ENCODE peak calls at places on chromosomes 12 and 14, in six cellular contexts. B, Z, G, N, R and M are unnamed samples. For H3K4me1, the result is how much of the 10 kb centered on the place peaks cover.

GRCh38 chr12:27333311-27334009 is 824 bp downstream of the BMAL2 start:
- DNase-seq in R (no peak), N (peak), G (peak), Z (no peak), B (peak), M (peak)

GRCh38 chr12:77946541-77947021 is 115.9 kb downstream of the NAV3 start:
- DNase-seq in G (peak), N (no peak), R (no peak), Z (no peak), B (no peak), M (no peak)

GRCh38 chr12:94706250-94706661 is 55.9 kb upstream of the TMCC3 start:
- DNase-seq in N (no peak), Z (no peak), G (peak), R (no peak), B (no peak), M (no peak)

GRCh38 chr14:32329146-32329545 is at the start of gene AKAP6:
- DNase-seq in B (no peak), N (no peak), G (no peak), R (no peak), Z (no peak), M (no peak)

GRCh38 chr12:96401061-96401871 is 1.0 kb upstream of the CDK17 start:
- DNase-seq in G (peak), R (peak), B (no peak), N (no peak), Z (peak), M (peak)

GRCh38 chr12:88716240-88716639 is 136.0 kb upstream of the KITLG start:
- DNase-seq in N (no peak), B (no peak), Z (no peak), G (no peak), R (no peak), M (no peak)

GRCh38 chr12:106358410-106359241 is 1.1 kb downstream of the POLR3B start:
- DNase-seq in Z (no peak), B (peak), R (no peak), G (no peak), N (no peak), M (no peak)

GRCh38 chr12:31117203-31118011 is 43.7 kb downstream of the DDX11 start:
- DNase-seq in N (no peak), B (no peak), Z (peak), R (peak), G (peak), M (peak)

GRCh38 chr12:2244013-2244861 is 191.4 kb downstream of the CACNA1C start:
- DNase-seq in Z (peak), G (peak), N (no peak), R (no peak), B (no peak), M (peak)

GRCh38 chr12:57237952-57238853 is 8.7 kb downstream of the SHMT2 start:
- DNase-seq in Z (no peak), B (no peak), G (no peak), R (no peak), N (peak), M (peak)

GRCh38 chr14:102878174-102878969 is 44.1 kb upstream of the AMN start:
- DNase-seq in N (no peak), G (no peak), R (peak), Z (no peak), B (no peak), M (no peak)

GRCh38 chr12:124296295-124296915 is 1.5 kb downstream of the RFLNA start:
- DNase-seq in Z (no peak), R (no peak), B (no peak), G (no peak), N (no peak), M (no peak)

GRCh38 chr14:64748521-64748920 is 44.3 kb downstream of the PLEKHG3 start:
- DNase-seq in G (no peak), R (no peak), Z (no peak), B (no peak), N (no peak), M (no peak)

GRCh38 chr12:57472391-57472790 is 7.3 kb downstream of the ARHGAP9 start:
- DNase-seq in Z (no peak), G (no peak), B (no peak), N (peak), R (no peak), M (no peak)

GRCh38 chr12:49923878-49924610 is 20.3 kb upstream of the FAIM2 start:
- DNase-seq in R (no peak), G (no peak), B (peak), N (no peak), Z (no peak), M (no peak)

GRCh38 chr12:43758247-43758727 is 303 bp downstream of the PUS7L start:
- DNase-seq in G (no peak), B (peak), N (peak), Z (no peak), R (no peak), M (peak)

GRCh38 chr14:85528080-85528881 is 1.7 kb upstream of the FLRT2 start:
- DNase-seq in Z (no peak), B (peak), R (peak), G (peak), N (no peak), M (peak)

DNA sequence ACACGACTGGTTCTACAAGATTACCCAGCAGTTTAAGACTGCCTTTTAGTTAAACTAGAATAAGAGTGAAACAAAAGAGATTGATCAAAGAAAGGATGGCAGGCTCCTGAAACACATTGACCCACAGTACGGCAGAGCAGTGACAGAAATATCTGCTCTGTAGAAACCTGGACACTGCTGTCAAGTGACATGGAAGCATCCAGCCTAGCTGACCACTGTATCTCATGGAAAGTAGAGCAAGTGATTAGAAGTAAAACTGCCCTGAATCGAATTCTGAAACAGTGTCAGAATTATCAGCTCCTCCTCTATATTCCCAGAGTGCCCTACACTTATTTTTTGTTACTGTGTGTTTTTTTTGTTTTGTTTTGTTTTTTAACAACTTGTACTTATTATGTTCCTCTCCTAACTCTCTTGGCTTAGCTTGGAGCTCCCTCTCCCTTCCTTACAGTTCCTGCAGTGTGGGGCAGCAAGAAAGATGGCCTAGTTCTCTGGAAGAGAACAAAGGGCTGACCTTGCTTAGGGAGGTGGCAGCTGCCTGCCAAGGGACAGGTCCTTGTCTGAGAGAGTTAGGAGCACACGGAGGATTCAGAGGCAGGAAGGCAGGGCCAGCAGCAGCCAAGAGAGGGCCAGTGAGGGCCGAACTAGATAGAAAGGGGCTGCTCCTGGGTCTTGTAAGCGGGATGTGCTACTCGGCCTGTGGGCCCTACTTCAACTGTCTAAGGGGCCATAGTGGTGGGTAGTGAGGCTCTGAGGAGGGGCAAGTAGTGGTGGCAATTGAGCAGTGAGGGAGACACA is 97.2 kb downstream of the PTPRR start:
- DNase-seq in Z (no peak), G (no peak), R (no peak), N (no peak), B (no peak), M (no peak)
- TF ChIP-seq CTCF in Z (peak), G (peak), R (no peak), N (no peak), B (no peak), M (peak)

DNA sequence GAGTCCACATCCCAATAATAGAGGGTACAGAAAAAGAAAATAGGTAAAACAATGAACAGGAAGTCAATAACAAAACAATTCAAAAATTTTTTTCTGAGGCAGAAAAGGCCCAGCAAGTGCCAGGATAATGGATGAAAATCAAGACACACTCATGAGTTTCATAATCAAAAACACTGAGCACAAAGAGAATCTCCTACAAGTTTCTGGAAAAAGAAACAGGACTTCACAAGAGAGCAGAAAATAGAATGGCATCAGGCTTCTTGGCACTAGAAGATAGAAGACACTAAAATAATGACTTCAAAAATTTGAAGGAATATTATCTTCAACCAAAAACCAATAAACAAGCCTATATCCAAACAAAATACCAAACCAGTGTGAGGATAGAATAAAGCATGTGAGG is 36.8 kb downstream of the DMAC2L start:
- DNase-seq in R (no peak), B (no peak), N (no peak), G (no peak), Z (no peak), M (no peak)
- H3K4me1 ChIP-seq in R (under half), B (under half), N (under half), G (under half), Z (under half), M (under half)

DNA sequence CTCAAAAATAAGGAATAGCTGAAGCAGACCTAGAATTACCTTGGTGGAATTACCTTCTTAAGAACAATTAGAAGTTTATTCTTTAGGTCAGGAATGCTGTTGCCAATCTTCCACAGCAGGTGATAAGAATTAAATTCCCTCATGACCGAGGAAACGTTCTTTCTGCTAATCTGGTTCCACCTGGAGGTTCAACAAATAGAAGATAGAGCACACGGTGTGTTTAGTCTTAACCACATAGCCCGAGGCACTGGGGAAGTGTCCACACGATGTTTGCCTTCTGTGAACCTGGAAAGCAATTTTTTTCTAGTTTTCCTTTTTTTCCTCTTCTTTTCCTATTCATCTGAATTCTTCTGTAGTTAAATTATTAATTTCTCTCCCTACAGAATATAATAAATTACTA is 906.9 kb downstream of the NRXN3 start:
- DNase-seq in R (no peak), Z (no peak), G (peak), N (no peak), B (no peak), M (no peak)
- TF ChIP-seq CTCF in R (no peak), Z (no peak), G (no peak), N (no peak), B (no peak), M (no peak)

GRCh38 chr12:120229583-120230325 is 28.8 kb upstream of the RPLP0 start:
- DNase-seq in R (peak), B (no peak), G (peak), Z (no peak), N (peak), M (peak)
- H3K4me1 ChIP-seq in R (half or more), B (half or more), G (half or more), Z (half or more), N (under half), M (half or more)

GRCh38 chr12:42474391-42474790 is 115.2 kb downstream of the PRICKLE1 start:
- DNase-seq in N (no peak), R (peak), Z (peak), G (peak), B (no peak), M (no peak)

GRCh38 chr12:42473130-42473529 is 116.4 kb downstream of the PRICKLE1 start:
- DNase-seq in Z (no peak), B (no peak), N (no peak), R (no peak), G (peak), M (no peak)

GRCh38 chr12:42475055-42475454 is 114.5 kb downstream of the PRICKLE1 start:
- DNase-seq in Z (no peak), N (no peak), B (no peak), R (no peak), G (peak), M (no peak)

GRCh38 chr12:42469355-42470006 is 120.1 kb downstream of the PRICKLE1 start:
- DNase-seq in N (no peak), G (no peak), B (no peak), R (no peak), Z (no peak), M (no peak)

DNA sequence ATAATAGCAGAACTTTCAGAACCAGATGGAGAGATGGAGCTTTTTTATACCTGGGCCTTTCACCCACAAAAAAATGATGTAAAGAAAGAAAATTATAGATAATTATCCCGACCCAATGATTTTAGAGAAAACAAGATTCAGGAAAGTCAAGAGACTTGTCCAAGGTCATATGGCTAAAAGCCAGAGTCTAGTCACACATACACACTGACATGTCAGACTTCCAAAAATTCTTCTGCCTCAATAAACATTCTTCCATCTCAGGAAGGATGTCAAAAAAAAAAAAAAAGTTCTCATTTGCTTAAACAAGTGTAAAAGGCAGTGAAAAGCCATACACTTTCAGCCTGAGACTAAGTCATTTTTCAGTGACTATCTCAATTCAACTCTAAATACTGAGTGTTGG is 116.0 kb downstream of the PRICKLE1 start:
- DNase-seq in B (no peak), N (no peak), G (no peak), Z (no peak), R (no peak), M (no peak)
- TF ChIP-seq CTCF in B (no peak), N (no peak), G (no peak), Z (no peak), R (no peak), M (no peak)

GRCh38 chr12:3998397-3998796 is 125.2 kb upstream of the PARP11 start:
- DNase-seq in N (no peak), G (no peak), R (no peak), Z (no peak), B (no peak), M (no peak)
- H3K4me1 ChIP-seq in N (under half), G (under half), R (under half), Z (under half), B (under half), M (under half)

GRCh38 chr12:118855858-118856257 is 125.5 kb upstream of the SRRM4 start:
- DNase-seq in N (no peak), G (no peak), Z (no peak), R (no peak), B (no peak), M (no peak)

GRCh38 chr12:118853634-118854033 is 127.7 kb upstream of the SRRM4 start:
- DNase-seq in R (no peak), Z (no peak), N (no peak), G (no peak), B (no peak), M (no peak)

GRCh38 chr12:118850244-118850825 is 131.0 kb upstream of the SRRM4 start:
- DNase-seq in B (no peak), R (peak), N (no peak), G (no peak), Z (peak), M (peak)
- TF ChIP-seq CTCF in B (peak), R (peak), N (peak), G (peak), Z (peak), M (peak)